ENCODE peak calls at places on chromosomes 16 and 17, in seven cellular contexts. B is K562; E is tibial nerve; Z is osteoblast; N is CD8-positive, alpha-beta T cell; U is endothelial cell of umbilical vein; M is neural crest cell. G is an unnamed sample.
A peak's percentile ranks its signal among the peaks of the same experiment; 100 is the strongest.

GRCh38 chr17:34199932-34200534 is 55.1 kb upstream of the CCL2 start:
- DNase-seq in B (peak; percentile 79), M (peak; percentile 77), Z (peak; percentile 82), U (peak; percentile 90), N (peak; percentile 70), E (peak; percentile 61), G (peak; percentile 65)

GRCh38 chr16:57045694-57046381 is 46.5 kb upstream of the CPNE2 start:
- DNase-seq in E (peak; percentile 77), B (peak; percentile 76), U (peak; percentile 75), M (peak; percentile 65), N (peak; percentile 68), Z (peak; percentile 92), G (peak; percentile 39)

GRCh38 chr17:59643159-59643857 is 23.6 kb downstream of the CLTC start:
- DNase-seq in N (no peak), Z (peak; percentile 81), E (no peak), U (no peak), B (no peak), M (no peak), G (no peak)

GRCh38 chr17:46027326-46028325 is 28.6 kb downstream of the STH start:
- DNase-seq in E (no peak), Z (no peak), N (no peak), M (no peak), B (no peak), U (no peak), G (no peak)

GRCh38 chr17:1785925-1786324 is 24.1 kb downstream of the SERPINF1 start:
- DNase-seq in U (no peak), Z (no peak), E (no peak), M (no peak), B (no peak), N (no peak), G (no peak)

GRCh38 chr16:51306116-51306515 is 155.0 kb upstream of the SALL1 start:
- DNase-seq in E (no peak), M (no peak), U (no peak), Z (no peak), N (no peak), B (no peak), G (no peak)

GRCh38 chr17:43200127-43200526 is 11.5 kb upstream of the TMEM106A start:
- DNase-seq in E (no peak), N (no peak), Z (no peak), B (no peak), M (no peak), U (no peak), G (no peak)

GRCh38 chr17:82240506-82241182 is 11.8 kb downstream of the SLC16A3 start:
- DNase-seq in M (no peak), U (no peak), E (no peak), N (no peak), B (no peak), Z (peak; percentile 76), G (no peak)

GRCh38 chr16:78543066-78543465 is 443.6 kb downstream of the WWOX start:
- DNase-seq in E (no peak), U (no peak), Z (no peak), M (no peak), B (no peak), N (no peak), G (no peak)

GRCh38 chr17:30095507-30096244 is 20.9 kb upstream of the NSRP1 start:
- DNase-seq in Z (peak; percentile 53), B (peak; percentile 50), M (peak; percentile 28), E (no peak), U (peak; percentile 76), N (no peak), G (no peak)

GRCh38 chr17:34721326-34721725 is 141.9 kb downstream of the TMEM132E start:
- DNase-seq in E (no peak), M (no peak), N (no peak), U (no peak), Z (no peak), B (no peak), G (no peak)

GRCh38 chr17:75447951-75448856 is 8.2 kb upstream of the TMEM94 start:
- DNase-seq in U (no peak), Z (no peak), N (no peak), E (no peak), B (peak; percentile 72), M (no peak), G (no peak)

GRCh38 chr17:4066210-4066609 is 76.6 kb downstream of the ZZEF1 start:
- DNase-seq in U (no peak), M (no peak), Z (no peak), E (no peak), N (no peak), B (no peak), G (no peak)

GRCh38 chr16:54647216-54647615 is 283.4 kb upstream of the IRX5 start:
- DNase-seq in Z (no peak), E (no peak), N (no peak), U (no peak), M (no peak), B (no peak), G (no peak)

GRCh38 chr17:40035162-40035559 is 19.0 kb downstream of the MED24 start:
- DNase-seq in B (peak; percentile 76), N (no peak), U (peak; percentile 52), Z (peak; percentile 89), E (no peak), M (peak; percentile 65), G (no peak)

GRCh38 chr16:23055481-23055880 is 93.8 kb downstream of the USP31 start:
- DNase-seq in E (no peak), N (no peak), B (no peak), Z (no peak), U (no peak), M (no peak), G (no peak)

GRCh38 chr17:39604911-39605491 is 2.7 kb downstream of the NEUROD2 start:
- DNase-seq in B (no peak), M (no peak), U (no peak), E (no peak), N (no peak), Z (peak; percentile 62), G (no peak)

GRCh38 chr17:5846001-5846400 is 224.2 kb upstream of the WSCD1 start:
- DNase-seq in M (no peak), B (no peak), N (no peak), U (no peak), Z (no peak), E (no peak), G (no peak)

GRCh38 chr17:64066709-64067108 is 46.3 kb upstream of the ICAM2 start:
- DNase-seq in U (no peak), B (no peak), Z (no peak), M (no peak), E (no peak), N (no peak), G (no peak)

GRCh38 chr17:65560628-65561371 is 648 bp downstream of the AXIN2 start:
- DNase-seq in E (peak; percentile 75), N (peak; percentile 82), B (peak; percentile 71), Z (peak; percentile 98), U (peak; percentile 64), M (peak; percentile 84), G (peak; percentile 63)

GRCh38 chr17:65559802-65560627 is 1.4 kb downstream of the AXIN2 start:
- DNase-seq in Z (peak; percentile 88), E (peak; percentile 25), N (peak; percentile 62), B (no peak), U (peak; percentile 36), M (peak; percentile 62), G (peak; percentile 35)

GRCh38 chr17:65559483-65559801 is 2.0 kb downstream of the AXIN2 start:
- DNase-seq in N (peak; percentile 50), U (peak; percentile 40), B (no peak), M (no peak), Z (peak; percentile 85), E (no peak), G (no peak)

GRCh38 chr17:65562206-65562531 is 721 bp upstream of the AXIN2 start:
- DNase-seq in N (no peak), B (no peak), M (no peak), U (peak; percentile 8), E (no peak), Z (no peak), G (no peak)

GRCh38 chr17:65561394-65562205 is at the start of gene AXIN2:
- DNase-seq in M (peak; percentile 89), Z (peak; percentile 100), B (peak; percentile 98), N (peak; percentile 92), U (peak; percentile 87), E (peak; percentile 74), G (peak; percentile 80)
- TF ChIP-seq CTCF in M (peak; percentile 46), Z (peak; percentile 22), B (no peak), N (no peak), U (no peak), E (no peak), G (peak; percentile 17)

GRCh38 chr17:32445497-32445896 is 1.2 kb downstream of the PSMD11 start:
- DNase-seq in B (no peak), M (no peak), Z (no peak), U (no peak), N (no peak), E (no peak), G (no peak)

GRCh38 chr17:32445976-32446375 is 1.7 kb downstream of the PSMD11 start:
- DNase-seq in M (no peak), U (no peak), N (no peak), Z (peak; percentile 30), B (peak; percentile 58), E (no peak), G (no peak)

GRCh38 chr17:32444301-32445074 is at the start of gene PSMD11:
- DNase-seq in N (peak; percentile 99), U (peak; percentile 97), Z (peak; percentile 98), M (peak; percentile 98), B (peak; percentile 98), E (peak; percentile 92), G (peak; percentile 99)

GRCh38 chr17:32443827-32444300 is 446 bp upstream of the PSMD11 start:
- DNase-seq in N (no peak), U (no peak), E (no peak), M (no peak), B (no peak), Z (no peak), G (no peak)

GRCh38 chr17:32445075-32445427 is 741 bp downstream of the PSMD11 start:
- DNase-seq in M (no peak), E (no peak), U (peak; percentile 76), Z (peak; percentile 69), N (no peak), B (peak; percentile 47), G (no peak)
- TF ChIP-seq CTCF in M (peak; percentile 14), E (no peak), U (no peak), Z (no peak), N (no peak), B (peak; percentile 9), G (no peak)

GRCh38 chr17:50177983-50178834 is 12.4 kb downstream of the SGCA start:
- DNase-seq in U (peak; percentile 84), E (peak; percentile 43), N (peak; percentile 64), Z (peak; percentile 96), B (peak; percentile 73), M (peak; percentile 52), G (peak; percentile 42)
- TF ChIP-seq CTCF in U (peak; percentile 54), E (peak; percentile 42), N (no peak), Z (peak; percentile 46), B (peak; percentile 79), M (peak; percentile 58), G (peak; percentile 62)

DNA sequence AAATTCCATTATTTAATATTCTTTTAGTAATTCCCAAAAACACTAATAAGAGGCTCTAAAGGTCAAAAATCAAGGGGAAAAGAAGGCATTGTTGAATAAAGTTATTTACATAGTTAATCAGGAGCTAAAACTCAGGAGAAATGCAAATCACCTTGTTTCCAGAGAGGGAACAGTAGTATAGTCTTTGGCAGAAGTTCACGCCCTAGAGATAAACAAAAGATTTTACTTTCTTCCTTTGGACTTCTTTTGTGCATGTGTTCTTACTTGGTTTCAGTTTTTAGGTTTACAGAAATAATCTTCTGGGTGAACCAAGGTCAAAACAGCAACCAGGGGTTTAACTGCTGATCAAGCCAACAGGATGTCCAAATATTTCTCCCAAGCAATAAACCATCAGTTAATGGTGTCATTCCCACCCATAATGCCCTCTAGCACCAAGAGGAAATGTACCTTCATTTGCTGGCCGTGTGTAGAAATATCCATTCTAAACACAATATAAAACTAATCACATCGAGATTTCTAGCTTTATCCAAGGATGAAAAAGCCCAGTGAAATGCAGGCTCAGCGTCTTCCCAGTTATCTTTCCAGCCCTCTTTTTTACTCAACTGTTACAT is 518.8 kb upstream of the SOX9 start:
- DNase-seq in E (no peak), U (no peak), M (no peak), N (no peak), B (no peak), Z (no peak), G (no peak)
- TF ChIP-seq CTCF in E (no peak), U (no peak), M (no peak), N (no peak), B (no peak), Z (no peak), G (no peak)